ENCODE peak calls at places on chromosomes 7 and 10, in six cellular contexts. N is activated naive CD8-positive, alpha-beta T cell treated with anti-CD3 and anti-CD28 coated beads, Interleukin-2, amount 50 U/mL, for 24 hours; B is H54; G is amniotic stem cell; X is HuH-7; Y is T-helper 17 cell. F is an unnamed sample.

GRCh38 chr10:113169853-113170455 is 219.9 kb downstream of the TCF7L2 start:
- DNase-seq in Y (no peak), B (no peak), N (no peak), G (no peak), X (no peak), F (no peak)

GRCh38 chr10:119250641-119251314 is 43.4 kb downstream of the GRK5 start:
- DNase-seq in X (no peak), N (no peak), B (peak; percentile 45), Y (no peak), G (peak; percentile 47), F (peak; percentile 56)

GRCh38 chr10:8835453-8836167 is 781.1 kb downstream of the GATA3 start:
- DNase-seq in B (no peak), X (no peak), Y (no peak), N (no peak), G (no peak), F (no peak)

GRCh38 chr10:6786579-6787031 is 206.5 kb upstream of the PRKCQ start:
- DNase-seq in Y (no peak), X (no peak), N (no peak), B (no peak), G (peak; percentile 59), F (no peak)

GRCh38 chr10:132982301-132982989 is 40.1 kb upstream of the CFAP46 start:
- DNase-seq in B (no peak), X (no peak), Y (no peak), N (no peak), G (no peak), F (no peak)

GRCh38 chr7:100942038-100942774 is 7.1 kb upstream of the MUC3A start:
- DNase-seq in B (no peak), N (no peak), X (no peak), G (no peak), Y (no peak), F (no peak)

GRCh38 chr10:123530166-123530870 is 135.8 kb upstream of the GPR26 start:
- DNase-seq in B (no peak), N (no peak), Y (no peak), G (no peak), X (no peak), F (no peak)

GRCh38 chr7:81672872-81673271 is 97.0 kb downstream of the HGF start:
- DNase-seq in Y (no peak), G (no peak), X (no peak), N (no peak), B (no peak), F (no peak)

GRCh38 chr10:541750-542371 is 147.6 kb downstream of the DIP2C start:
- DNase-seq in G (no peak), X (no peak), B (no peak), N (no peak), Y (no peak), F (no peak)

GRCh38 chr10:97234403-97234802 is 48.6 kb upstream of the SLIT1 start:
- DNase-seq in G (peak; percentile 18), X (no peak), B (no peak), Y (no peak), N (no peak), F (peak; percentile 59)

GRCh38 chr7:33108931-33109757 is at the start of gene RP9:
- DNase-seq in G (peak; percentile 23), N (peak; percentile 82), B (peak; percentile 87), X (peak; percentile 83), Y (peak; percentile 73), F (peak; percentile 89)

GRCh38 chr7:7654964-7655363 is 14.4 kb downstream of the UMAD1 start:
- DNase-seq in G (no peak), B (no peak), Y (no peak), X (no peak), N (no peak), F (peak; percentile 45)

GRCh38 chr7:29853775-29854174 is 47.5 kb downstream of the WIPF3 start:
- DNase-seq in B (no peak), G (no peak), N (no peak), X (no peak), Y (no peak), F (no peak)

GRCh38 chr10:110348351-110348750 is 43.6 kb upstream of the SMNDC1 start:
- DNase-seq in G (no peak), B (no peak), N (no peak), X (no peak), Y (no peak), F (no peak)

GRCh38 chr7:150566123-150566522 is 1.1 kb upstream of the GIMAP4 start:
- DNase-seq in X (no peak), B (no peak), N (no peak), Y (no peak), G (no peak), F (no peak)

GRCh38 chr7:99380823-99381663 is 6.5 kb downstream of the ARPC1B start:
- DNase-seq in G (no peak), B (no peak), N (peak; percentile 86), X (peak; percentile 12), Y (peak; percentile 85), F (no peak)

GRCh38 chr7:156947120-156947843 is 2.2 kb upstream of the NOM1 start:
- DNase-seq in X (no peak), B (no peak), G (no peak), Y (no peak), N (no peak), F (no peak)

GRCh38 chr10:114208351-114208750 is 29.2 kb downstream of the TDRD1 start:
- DNase-seq in B (no peak), G (no peak), Y (no peak), N (no peak), X (no peak), F (no peak)

GRCh38 chr10:85971494-85971893 is 395.1 kb downstream of the GRID1 start:
- DNase-seq in B (no peak), Y (no peak), N (no peak), G (no peak), X (no peak), F (no peak)

GRCh38 chr10:74382643-74383042 is 231.6 kb downstream of the ADK start:
- DNase-seq in Y (no peak), B (no peak), G (no peak), X (no peak), N (no peak), F (no peak)

GRCh38 chr10:55370021-55370420 is 569.0 kb upstream of the PCDH15 start:
- DNase-seq in N (no peak), X (no peak), Y (no peak), B (no peak), G (no peak), F (no peak)

GRCh38 chr7:102146989-102147388 is 139.7 kb upstream of the SH2B2 start:
- DNase-seq in G (no peak), Y (no peak), N (no peak), B (no peak), X (no peak), F (no peak)

GRCh38 chr7:41994746-41995110 is 242.3 kb downstream of the GLI3 start:
- DNase-seq in Y (no peak), B (no peak), X (no peak), G (no peak), N (no peak), F (no peak)

GRCh38 chr7:159153511-159153910 is 8.8 kb upstream of the VIPR2 start:
- DNase-seq in B (no peak), N (no peak), G (no peak), X (no peak), Y (no peak), F (no peak)

GRCh38 chr10:130078120-130078519 is 32.5 kb downstream of the C10orf143 start:
- DNase-seq in B (no peak), G (no peak), N (no peak), X (no peak), Y (no peak), F (no peak)

GRCh38 chr7:44212018-44212417 is 11.2 kb downstream of the YKT6 start:
- DNase-seq in B (no peak), Y (no peak), G (no peak), X (no peak), N (no peak), F (no peak)

GRCh38 chr10:12803781-12804180 is 197.7 kb downstream of the CCDC3 start:
- DNase-seq in X (no peak), B (no peak), N (no peak), Y (no peak), G (no peak), F (no peak)

GRCh38 chr7:284762-285722 is 4.9 kb upstream of the FOXL3 start:
- DNase-seq in Y (no peak), X (peak; percentile 85), N (no peak), G (no peak), B (no peak), F (no peak)

GRCh38 chr10:77835669-77836086 is 90.9 kb downstream of the DLG5 start:
- DNase-seq in N (no peak), G (no peak), B (no peak), Y (no peak), X (no peak), F (no peak)

GRCh38 chr7:147510913-147511312 is 1079.7 kb upstream of the C7orf33 start:
- DNase-seq in G (peak; percentile 42), N (no peak), Y (no peak), B (peak; percentile 7), X (no peak), F (no peak)

GRCh38 chr10:117168135-117168674 is 29.1 kb upstream of the KCNK18 start:
- DNase-seq in N (peak; percentile 77), B (peak; percentile 86), Y (peak; percentile 71), G (no peak), X (peak; percentile 96), F (peak; percentile 68)

GRCh38 chr7:2964208-2964607 is 79.5 kb downstream of the CARD11 start:
- DNase-seq in G (no peak), X (no peak), Y (no peak), B (no peak), N (no peak), F (no peak)

GRCh38 chr7:100825760-100826545 is 1.4 kb downstream of the EPHB4 start:
- DNase-seq in G (peak; percentile 10), Y (no peak), N (no peak), B (no peak), X (no peak), F (peak; percentile 31)

GRCh38 chr7:9681284-9681683 is 1247.9 kb downstream of the NXPH1 start:
- DNase-seq in X (no peak), N (no peak), Y (no peak), G (no peak), B (no peak), F (no peak)

GRCh38 chr10:6108072-6108471 is 19.2 kb downstream of the RBM17 start:
- DNase-seq in N (no peak), G (no peak), X (no peak), Y (no peak), B (no peak), F (no peak)

GRCh38 chr10:7756360-7756992 is 31.3 kb downstream of the KIN start:
- DNase-seq in N (peak; percentile 5), X (peak; percentile 43), G (no peak), Y (no peak), B (no peak), F (peak; percentile 31)

GRCh38 chr10:117373848-117374505 is 1.3 kb downstream of the PDZD8 start:
- DNase-seq in B (peak; percentile 18), X (peak; percentile 30), Y (no peak), N (peak; percentile 28), G (no peak), F (peak; percentile 76)

F was measured in erythroblast.